ENCODE peak calls at places on chromosomes 2 and 18, in four cellular contexts. M is activated CD8-positive, alpha-beta memory T cell treated with anti-CD3 and anti-CD28 coated beads, Interleukin-2, amount 10 ng/mL, durations not matched to agents 7 days and 5 days; Q is tibial nerve; E is cardiac fibroblast. S is an unnamed sample.

GRCh38 chr18:48923746-48924580 is 26.8 kb downstream of the SMAD7 start:
- DNase-seq in M (peak), Q (no peak), E (peak), S (peak)

GRCh38 chr18:57863706-57864105 is 60.6 kb upstream of the ATP8B1 start:
- DNase-seq in M (no peak), Q (no peak), E (peak), S (no peak)

GRCh38 chr2:134206029-134206428 is 47.8 kb upstream of the MGAT5 start:
- DNase-seq in M (no peak), Q (no peak), E (no peak), S (no peak)

GRCh38 chr18:48832961-48833700 is 117.6 kb downstream of the SMAD7 start:
- DNase-seq in M (peak), Q (no peak), E (peak), S (no peak)

GRCh38 chr2:42086500-42086953 is 38.7 kb downstream of the PKDCC start:
- DNase-seq in M (peak), Q (no peak), E (peak), S (no peak)

GRCh38 chr18:50454379-50455005 is 79.6 kb downstream of the SKA1 start:
- DNase-seq in M (no peak), Q (no peak), E (no peak), S (no peak)

GRCh38 chr2:33671198-33671597 is 72.1 kb upstream of the FAM98A start:
- DNase-seq in M (no peak), Q (no peak), E (no peak), S (no peak)

GRCh38 chr2:223721746-223722145 is 115.6 kb downstream of the AP1S3 start:
- DNase-seq in M (no peak), Q (no peak), E (no peak), S (no peak)

GRCh38 chr2:62217980-62218379 is 22.1 kb downstream of the B3GNT2 start:
- DNase-seq in M (no peak), Q (no peak), E (peak), S (peak)

S was measured in skeletal muscle cell.